ENCODE peak calls at places on chromosomes 5 and 9, in eight cellular contexts. O is ovary, S is fibroblast of pulmonary artery, D is dorsolateral prefrontal cortex, U is ascending aorta, W is pancreas, P is uterus, X is left lung. L is an unnamed sample.

GRCh38 chr5:112965733-112966306 is 10.8 kb upstream of the DCP2 start:
- DNase-seq in O (no peak), S (no peak), D (no peak), U (no peak), W (no peak), P (no peak), X (no peak), L (no peak)

GRCh38 chr9:35112257-35113020 is 3.2 kb downstream of the ATOSB start:
- DNase-seq in O (no peak), S (peak; percentile 67), D (no peak), U (peak; percentile 82), W (no peak), P (no peak), X (no peak), L (peak; percentile 62)

GRCh38 chr5:160467555-160468418 is 46.1 kb downstream of the PTTG1 start:
- DNase-seq in O (peak; percentile 37), S (peak; percentile 84), D (peak; percentile 52), U (peak; percentile 73), W (peak; percentile 69), P (peak; percentile 21), X (peak; percentile 91), L (peak; percentile 91)

GRCh38 chr5:73939535-73939934 is 313.5 kb downstream of the ARHGEF28 start:
- DNase-seq in O (no peak), S (no peak), D (no peak), U (no peak), W (no peak), P (no peak), X (no peak), L (no peak)

GRCh38 chr5:147452137-147452838 is 57.6 kb downstream of the DPYSL3 start:
- DNase-seq in O (peak; percentile 44), S (no peak), D (no peak), U (no peak), W (no peak), P (peak; percentile 40), X (no peak), L (no peak)

GRCh38 chr9:130701059-130702022 is 7.8 kb downstream of the EXOSC2 start:
- DNase-seq in O (peak; percentile 80), S (peak; percentile 90), D (peak; percentile 80), U (peak; percentile 86), W (peak; percentile 72), P (peak; percentile 60), X (peak; percentile 88), L (peak; percentile 96)

GRCh38 chr5:68176802-68177479 is 38.6 kb upstream of the PIK3R1 start:
- DNase-seq in O (no peak), S (no peak), D (no peak), U (no peak), W (no peak), P (no peak), X (no peak), L (no peak)

GRCh38 chr9:15404171-15404570 is 18.5 kb upstream of the SNAPC3 start:
- DNase-seq in O (no peak), S (no peak), D (no peak), U (peak; percentile 90), W (no peak), P (no peak), X (no peak), L (no peak)

GRCh38 chr9:135847833-135848232 is 59.5 kb downstream of the CAMSAP1 start:
- DNase-seq in O (no peak), S (no peak), D (no peak), U (no peak), W (no peak), P (no peak), X (no peak), L (no peak)

GRCh38 chr5:14497276-14497675 is 84.3 kb upstream of the OTULINL start:
- DNase-seq in O (no peak), S (no peak), D (no peak), U (no peak), W (no peak), P (no peak), X (no peak), L (no peak)

GRCh38 chr5:107610795-107611194 is 59.9 kb downstream of the EFNA5 start:
- DNase-seq in O (no peak), S (no peak), D (no peak), U (no peak), W (no peak), P (no peak), X (no peak), L (no peak)

GRCh38 chr5:137921931-137922330 is 32.7 kb downstream of the PKD2L2 start:
- DNase-seq in O (no peak), S (peak; percentile 25), D (no peak), U (no peak), W (no peak), P (no peak), X (no peak), L (peak; percentile 6)

GRCh38 chr5:99771296-99771695 is 763.9 kb upstream of the FAM174A start:
- DNase-seq in O (no peak), S (peak; percentile 1), D (no peak), U (no peak), W (no peak), P (no peak), X (no peak), L (peak; percentile 15)

GRCh38 chr9:21812415-21812814 is 10.0 kb downstream of the MTAP start:
- DNase-seq in O (no peak), S (peak; percentile 77), D (no peak), U (no peak), W (no peak), P (no peak), X (no peak), L (peak; percentile 41)

GRCh38 chr9:2600307-2600706 is 21.3 kb upstream of the VLDLR start:
- DNase-seq in O (no peak), S (no peak), D (no peak), U (no peak), W (no peak), P (no peak), X (no peak), L (no peak)
- TF ChIP-seq CTCF in O (no peak), S (peak; percentile 8), D (no peak), U (no peak), W (no peak), P (no peak), X (no peak), L (no peak)

GRCh38 chr5:28468121-28468520 is 1429.7 kb upstream of the CDH9 start:
- DNase-seq in O (no peak), S (no peak), D (no peak), U (no peak), W (no peak), P (no peak), X (no peak), L (peak; percentile 44)

DNA sequence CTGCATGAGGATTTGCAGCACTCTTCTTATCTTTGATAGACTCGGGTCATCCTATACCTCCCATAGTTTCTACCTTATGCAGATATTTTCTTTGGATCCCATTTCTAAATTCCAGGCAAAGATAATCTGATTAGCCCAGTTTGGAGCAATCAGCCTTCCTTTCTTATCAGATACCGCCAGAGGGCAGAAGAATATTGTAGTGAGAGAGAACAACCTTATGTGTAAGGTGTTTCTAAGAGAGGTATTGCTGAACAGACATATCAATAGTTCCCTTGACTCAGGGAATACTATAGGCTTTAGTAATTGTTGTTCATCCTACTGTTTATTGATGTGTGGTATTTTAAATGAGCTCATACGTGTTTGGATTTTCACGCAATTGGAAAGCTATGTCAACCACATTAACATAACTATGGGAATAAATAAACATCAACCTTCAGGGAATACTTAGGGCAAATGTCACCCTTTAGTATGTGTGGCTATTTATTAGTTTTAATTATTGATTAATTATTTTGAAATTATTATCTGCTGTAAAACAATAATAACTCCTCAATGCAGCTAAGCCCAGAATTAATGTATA is 1435.2 kb upstream of the CDH9 start:
- DNase-seq in O (no peak), S (peak; percentile 16), D (no peak), U (no peak), W (no peak), P (no peak), X (no peak), L (peak; percentile 78)
- TF ChIP-seq CTCF in O (no peak), S (peak; percentile 19), D (peak; percentile 43), U (no peak), W (no peak), P (no peak), X (no peak), L (peak; percentile 77)

DNA sequence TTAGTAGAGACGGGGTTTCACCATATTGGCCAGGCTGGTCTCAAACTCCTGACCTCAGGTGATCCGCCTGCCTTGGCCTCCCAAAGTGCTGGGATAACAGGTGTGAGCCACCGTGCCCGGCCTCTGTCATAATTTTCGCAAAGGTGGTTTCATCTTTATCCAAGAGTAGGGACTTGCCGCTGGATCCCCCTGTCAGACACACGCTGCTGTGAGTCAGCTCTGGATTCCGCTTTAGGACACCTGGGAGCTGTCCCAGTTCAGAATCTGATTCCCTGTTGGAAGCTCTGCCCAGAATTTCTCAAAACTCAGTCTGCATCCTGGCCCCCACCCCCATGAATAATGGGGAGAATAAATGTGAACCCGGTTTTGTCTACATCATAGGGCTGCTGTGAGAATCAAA is 17.9 kb upstream of the GRHPR start:
- DNase-seq in O (no peak), S (no peak), D (no peak), U (no peak), W (no peak), P (no peak), X (no peak), L (no peak)
- TF ChIP-seq CTCF in O (no peak), S (no peak), D (no peak), U (no peak), W (no peak), P (no peak), X (no peak), L (no peak)

GRCh38 chr9:126883636-126884035 is 23.2 kb downstream of the ZBTB34 start:
- DNase-seq in O (no peak), S (no peak), D (no peak), U (no peak), W (no peak), P (no peak), X (no peak), L (no peak)

GRCh38 chr9:126882746-126883145 is 22.3 kb downstream of the ZBTB34 start:
- DNase-seq in O (no peak), S (no peak), D (no peak), U (no peak), W (no peak), P (no peak), X (no peak), L (no peak)

GRCh38 chr9:126886897-126887296 is 26.5 kb downstream of the ZBTB34 start:
- DNase-seq in O (no peak), S (no peak), D (no peak), U (no peak), W (no peak), P (no peak), X (no peak), L (no peak)

GRCh38 chr9:126886194-126886830 is 25.9 kb downstream of the ZBTB34 start:
- DNase-seq in O (no peak), S (no peak), D (no peak), U (no peak), W (no peak), P (no peak), X (no peak), L (no peak)

DNA sequence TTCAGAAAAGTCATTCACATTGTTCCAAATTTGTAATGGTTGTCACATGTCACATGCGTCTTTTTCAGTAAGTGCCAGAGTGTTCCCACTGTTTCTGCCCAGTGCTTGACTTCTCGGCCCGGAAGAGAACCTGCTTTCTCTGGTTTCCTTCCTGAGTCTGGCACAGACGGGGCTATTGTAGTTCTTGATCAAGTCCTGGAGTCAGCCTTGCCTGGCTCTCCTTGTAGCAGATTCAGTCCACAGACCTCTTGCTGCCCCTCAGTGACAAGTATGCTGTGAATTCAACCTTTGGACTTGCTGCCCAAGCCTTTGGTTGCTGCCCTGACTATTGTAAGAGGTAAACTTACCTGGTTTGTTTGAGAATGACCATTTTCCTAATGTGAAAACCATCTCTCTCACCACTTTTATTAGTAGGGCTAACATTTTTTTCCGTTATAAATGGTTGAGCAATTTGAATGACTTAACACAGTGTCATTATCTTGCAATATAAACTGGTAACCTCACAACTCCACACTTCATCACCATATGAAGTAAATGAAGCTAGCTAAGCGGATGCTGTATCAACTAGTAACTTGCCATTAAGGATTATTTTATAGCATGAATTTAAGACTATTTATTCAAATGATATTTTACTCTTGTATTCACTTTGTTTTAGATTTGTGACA is 24.8 kb downstream of the ZBTB34 start:
- DNase-seq in O (no peak), S (no peak), D (no peak), U (no peak), W (no peak), P (no peak), X (no peak), L (peak; percentile 20)
- TF ChIP-seq CTCF in O (no peak), S (no peak), D (no peak), U (no peak), W (no peak), P (no peak), X (no peak), L (no peak)

L was measured in choroid plexus epithelial cell.